ENCODE peak calls at places on chromosomes 7 and 10, in five cellular contexts. K is stimulated activated effector memory CD8-positive, alpha-beta T cell treated with anti-CD3 and anti-CD28 coated beads, Interleukin-12 subunit alpha, Interleukin-12 subunit beta, amount 100 ng/mL, for 72 hours; S is T47D; A is stimulated activated CD4-positive, alpha-beta T cell treated with anti-CD3 and anti-CD28 coated beads, Interleukin-15, amount 100 ng/mL, for 24 hours; P is fibroblast of gingiva. T is an unnamed sample.

GRCh38 chr7:155808551-155809331 is 3.5 kb downstream of the SHH start:
- DNase-seq in K (no peak), S (no peak), A (no peak), P (no peak), T (no peak)

GRCh38 chr10:72803119-72803505 is 90.4 kb upstream of the OIT3 start:
- DNase-seq in K (no peak), S (no peak), A (no peak), P (peak), T (no peak)

GRCh38 chr7:937851-938484 is 16.5 kb downstream of the ADAP1 start:
- DNase-seq in K (no peak), S (no peak), A (no peak), P (no peak), T (no peak)

GRCh38 chr10:128873408-128873807 is 593.6 kb upstream of the MGMT start:
- DNase-seq in K (no peak), S (no peak), A (no peak), P (no peak), T (no peak)

GRCh38 chr7:155252958-155253501 is 44.6 kb upstream of the INSIG1 start:
- DNase-seq in K (no peak), S (no peak), A (no peak), P (no peak), T (no peak)

GRCh38 chr7:142375710-142376313 is 118.0 kb upstream of the PRSS58 start:
- DNase-seq in K (no peak), S (peak), A (peak), P (peak), T (no peak)

GRCh38 chr7:6142871-6143380 is 111.8 kb downstream of the ANKRD61 start:
- DNase-seq in K (no peak), S (no peak), A (no peak), P (no peak), T (no peak)

GRCh38 chr7:108145401-108145800 is 15.2 kb upstream of the LAMB4 start:
- DNase-seq in K (no peak), S (no peak), A (no peak), P (no peak), T (no peak)

T was measured in NK-92 treated with Interleukin-12 subunit alpha and Interleukin-12 subunit beta, amount 100 ng/mL, for 24 hours.